ENCODE peak calls at places on chromosomes 2 and 18, in five cellular contexts. Y is colonic mucosa; X is spleen; K is CD8-positive, alpha-beta T cell; E is ovary. G is an unnamed sample.

GRCh38 chr2:169999041-169999440 is 171.8 kb downstream of the UBR3 start:
- DNase-seq in X (no peak), E (no peak), K (no peak), Y (no peak), G (no peak)

GRCh38 chr18:79575891-79576685 is 103.5 kb upstream of the CTDP1 start:
- DNase-seq in X (peak), Y (no peak), K (no peak), E (peak), G (peak)

GRCh38 chr2:221125691-221126090 is 446.4 kb downstream of the EPHA4 start:
- DNase-seq in E (no peak), Y (no peak), K (no peak), X (no peak), G (no peak)

GRCh38 chr18:75207298-75208054 is 1.5 kb downstream of the PTGR3 start:
- DNase-seq in K (no peak), X (no peak), Y (no peak), E (no peak), G (no peak)

GRCh38 chr2:64262068-64262467 is 117.8 kb upstream of the PELI1 start:
- DNase-seq in Y (peak), K (no peak), E (no peak), X (no peak), G (no peak)

GRCh38 chr2:14234911-14235310 is 397.6 kb upstream of the LRATD1 start:
- DNase-seq in E (no peak), K (no peak), Y (no peak), X (no peak), G (no peak)

GRCh38 chr2:112700004-112700667 is 20.7 kb upstream of the NT5DC4 start:
- DNase-seq in Y (no peak), K (no peak), E (no peak), X (no peak), G (no peak)

GRCh38 chr18:227374-227773 is 40.5 kb downstream of the THOC1 start:
- DNase-seq in Y (no peak), X (no peak), E (no peak), K (no peak), G (no peak)

GRCh38 chr2:119914266-119914665 is 98.6 kb upstream of the EPB41L5 start:
- DNase-seq in K (no peak), E (no peak), X (no peak), Y (no peak), G (no peak)

GRCh38 chr2:74010087-74010541 is 25.4 kb downstream of the TET3 start:
- DNase-seq in E (peak), Y (no peak), K (no peak), X (peak), G (no peak)

GRCh38 chr18:12403601-12404506 is 3.9 kb upstream of the PRELID3A start:
- DNase-seq in Y (no peak), X (peak), K (no peak), E (no peak), G (no peak)

GRCh38 chr2:162890690-162891311 is 52.2 kb upstream of the KCNH7 start:
- DNase-seq in Y (no peak), E (no peak), K (no peak), X (no peak), G (no peak)

GRCh38 chr2:98479959-98480524 is 35.4 kb downstream of the INPP4A start:
- DNase-seq in Y (no peak), X (peak), K (peak), E (peak), G (no peak)

GRCh38 chr18:73352546-73352945 is 484.8 kb upstream of the NETO1 start:
- DNase-seq in X (no peak), Y (no peak), E (no peak), K (no peak), G (no peak)

GRCh38 chr2:76314621-76315020 is 603.9 kb upstream of the GCFC2 start:
- DNase-seq in K (no peak), E (no peak), X (no peak), Y (no peak), G (no peak)

GRCh38 chr2:181466661-181467576 is 9.7 kb downstream of the ITGA4 start:
- DNase-seq in K (peak), E (peak), X (peak), Y (peak), G (no peak)

DNA sequence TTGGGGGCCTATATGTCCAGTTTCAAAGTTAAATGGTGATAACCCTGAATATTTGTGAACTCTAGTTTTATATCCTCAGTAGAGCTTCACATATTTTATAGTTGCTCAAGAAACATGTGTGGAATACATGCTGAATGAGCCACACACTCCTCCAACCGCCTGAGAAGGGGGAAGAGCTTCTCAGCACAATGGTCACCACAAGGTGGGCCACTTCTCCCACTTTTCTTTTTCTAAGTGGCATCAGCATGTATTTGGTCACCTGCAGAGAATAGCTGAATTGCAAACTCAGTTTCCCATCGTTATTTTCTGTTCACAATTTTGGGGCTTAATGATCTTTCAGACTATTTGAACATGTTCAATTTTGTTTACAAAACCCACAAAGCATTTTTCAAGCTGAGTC is 340.5 kb downstream of the PARD3B start:
- DNase-seq in Y (no peak), E (no peak), X (no peak), K (no peak), G (no peak)
- TF ChIP-seq CTCF in Y (no peak), E (no peak), X (no peak), K (no peak), G (peak)

DNA sequence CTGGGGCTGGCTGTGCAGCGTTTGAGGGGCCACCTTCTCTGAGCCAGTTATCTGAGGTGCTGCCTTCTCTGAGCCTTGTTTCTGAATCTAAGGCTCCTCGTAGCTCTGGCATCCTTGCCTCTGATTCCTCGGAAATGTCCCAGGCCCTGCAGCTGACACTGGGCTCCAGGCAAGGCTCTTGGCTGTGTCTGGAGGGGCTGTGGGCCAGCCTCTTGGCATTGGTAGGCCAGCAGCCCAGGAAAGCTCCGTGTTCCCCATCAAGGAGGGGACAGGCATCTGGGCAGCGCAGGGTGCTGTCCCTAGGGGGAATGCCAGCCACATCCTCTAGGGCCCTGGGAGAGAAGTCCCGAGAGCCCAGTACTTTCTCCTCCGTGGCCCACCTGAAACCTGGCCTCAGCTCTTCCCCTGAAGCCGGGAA is 40.7 kb upstream of the TAF1B start:
- DNase-seq in X (peak), E (no peak), Y (no peak), K (no peak), G (no peak)
- TF ChIP-seq CTCF in X (no peak), E (no peak), Y (no peak), K (no peak), G (no peak)

GRCh38 chr18:51137891-51138290 is 59.6 kb downstream of the MEX3C start:
- DNase-seq in K (no peak), X (no peak), E (no peak), Y (no peak), G (no peak)

GRCh38 chr18:51137051-51137729 is 60.3 kb downstream of the MEX3C start:
- DNase-seq in E (no peak), X (no peak), Y (no peak), K (no peak), G (no peak)

GRCh38 chr18:51134721-51135120 is 62.8 kb downstream of the MEX3C start:
- DNase-seq in E (no peak), Y (no peak), K (no peak), X (no peak), G (no peak)

GRCh38 chr18:51135361-51135760 is 62.1 kb downstream of the MEX3C start:
- DNase-seq in E (no peak), Y (no peak), X (no peak), K (no peak), G (no peak)

GRCh38 chr18:51135795-51136194 is 61.7 kb downstream of the MEX3C start:
- DNase-seq in X (no peak), Y (no peak), E (no peak), K (no peak), G (no peak)
- TF ChIP-seq CTCF in X (peak), Y (no peak), E (no peak), K (peak), G (peak)

DNA sequence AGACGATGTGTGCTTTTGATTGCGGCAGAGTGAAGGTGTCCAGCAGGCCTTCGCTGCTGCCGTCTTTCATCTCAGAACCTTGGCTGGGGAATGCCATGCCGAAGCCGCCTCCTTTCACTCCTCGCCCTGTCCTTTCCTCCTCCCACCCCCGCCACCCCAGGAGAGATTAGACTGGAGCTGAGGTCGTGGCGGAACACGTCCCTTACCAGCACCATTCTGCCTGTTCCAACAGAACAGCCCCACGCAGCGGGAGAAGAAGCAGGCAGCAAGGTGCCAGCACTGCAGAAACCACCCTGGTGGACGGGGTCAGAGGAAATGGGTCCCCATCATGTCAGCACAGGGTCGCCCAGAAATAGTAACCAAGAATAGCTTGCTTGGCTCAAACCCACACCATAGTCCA is 24.8 kb upstream of the RBM44 start:
- DNase-seq in K (no peak), X (no peak), E (no peak), Y (no peak), G (no peak)
- TF ChIP-seq CTCF in K (no peak), X (no peak), E (no peak), Y (no peak), G (no peak)

GRCh38 chr2:149099298-149099697 is 60.8 kb downstream of the LYPD6B start:
- DNase-seq in Y (no peak), K (no peak), X (no peak), E (no peak), G (no peak)
- TF ChIP-seq CTCF in Y (no peak), K (no peak), X (no peak), E (no peak), G (no peak)

GRCh38 chr2:27977623-27978312 is 87.2 kb downstream of the BABAM2 start:
- DNase-seq in K (no peak), X (no peak), E (no peak), Y (no peak), G (no peak)

GRCh38 chr2:27972311-27972710 is 81.8 kb downstream of the BABAM2 start:
- DNase-seq in X (no peak), K (no peak), Y (no peak), E (no peak), G (no peak)

GRCh38 chr2:27973592-27973991 is 83.1 kb downstream of the BABAM2 start:
- DNase-seq in X (no peak), K (no peak), E (no peak), Y (no peak), G (no peak)
- TF ChIP-seq CTCF in X (no peak), K (no peak), E (no peak), Y (peak), G (peak)

GRCh38 chr2:166419616-166419934 is 43.8 kb upstream of the SCN9A start:
- DNase-seq in K (no peak), Y (no peak), E (no peak), X (no peak), G (no peak)
- TF ChIP-seq CTCF in K (no peak), Y (no peak), E (no peak), X (no peak), G (peak)